ENCODE peak calls at places on chromosome 12, in five cellular contexts. X is EH, E is mammary epithelial cell, N is RCC 7860, W is M059J. H is an unnamed sample.

GRCh38 chr12:62660763-62661162 is 194.1 kb downstream of the MON2 start:
- DNase-seq in W (peak; percentile 77), X (peak; percentile 88), E (peak; percentile 86), N (peak; percentile 7), H (peak; percentile 25)

GRCh38 chr12:32918890-32919791 is 22.6 kb upstream of the PKP2 start:
- DNase-seq in N (no peak), E (peak; percentile 90), W (peak; percentile 85), X (peak; percentile 18), H (no peak)

GRCh38 chr12:84632556-84632955 is 280.0 kb downstream of the SLC6A15 start:
- DNase-seq in X (peak; percentile 82), W (peak; percentile 2), E (no peak), N (peak; percentile 5), H (peak; percentile 63)

GRCh38 chr12:112677050-112677765 is 114.3 kb upstream of the RPH3A start:
- DNase-seq in W (no peak), N (no peak), X (no peak), E (no peak), H (no peak)

GRCh38 chr12:15276088-15276698 is 46.1 kb upstream of the PTPRO start:
- DNase-seq in E (peak; percentile 48), X (peak; percentile 64), N (peak; percentile 18), W (peak; percentile 46), H (no peak)

GRCh38 chr12:52171950-52172512 is 19.8 kb downstream of the KRT80 start:
- DNase-seq in N (no peak), X (peak; percentile 37), E (peak; percentile 70), W (peak; percentile 46), H (no peak)

GRCh38 chr12:120314220-120314619 is 12.1 kb downstream of the SIRT4 start:
- DNase-seq in E (no peak), N (no peak), W (no peak), X (no peak), H (no peak)

GRCh38 chr12:6311822-6312528 is 1.5 kb downstream of the PLEKHG6 start:
- DNase-seq in E (no peak), W (no peak), X (no peak), N (no peak), H (no peak)

H was measured in kidney epithelial cell.